ENCODE peak calls at places on chromosomes 12 and 14, in seven cellular contexts. One of them, this sample, is unnamed.

GRCh38 chr14:73764406-73764805 is 50.2 kb upstream of the PNMA1 start:
- DNase-seq in neural crest cell: no peak
- DNase-seq in AG09309: no peak
- DNase-seq in astrocyte of the spinal cord: no peak
- DNase-seq in GM03348: no peak
- DNase-seq in lower lobe of right lung: no peak
- DNase-seq in heart left ventricle: no peak
- DNase-seq in this sample: no peak

GRCh38 chr14:76716285-76716684 is 45.0 kb upstream of the VASH1 start:
- DNase-seq in neural crest cell: no peak
- DNase-seq in AG09309: no peak
- DNase-seq in astrocyte of the spinal cord: no peak
- DNase-seq in GM03348: no peak
- DNase-seq in lower lobe of right lung: no peak
- DNase-seq in heart left ventricle: no peak
- DNase-seq in this sample: no peak

GRCh38 chr14:96594961-96595360 is 92.8 kb downstream of the PAPOLA start:
- DNase-seq in neural crest cell: no peak
- DNase-seq in AG09309: no peak
- DNase-seq in astrocyte of the spinal cord: no peak
- DNase-seq in GM03348: no peak
- DNase-seq in lower lobe of right lung: no peak
- DNase-seq in heart left ventricle: no peak
- DNase-seq in this sample: no peak

GRCh38 chr12:128079476-128079875 is 187.5 kb upstream of the TMEM132C start:
- DNase-seq in neural crest cell: no peak
- DNase-seq in AG09309: no peak
- DNase-seq in astrocyte of the spinal cord: no peak
- DNase-seq in GM03348: no peak
- DNase-seq in lower lobe of right lung: no peak
- DNase-seq in heart left ventricle: no peak
- DNase-seq in this sample: no peak

GRCh38 chr12:113818833-113819232 is 147.3 kb downstream of the RBM19 start:
- DNase-seq in neural crest cell: peak
- DNase-seq in AG09309: no peak
- DNase-seq in astrocyte of the spinal cord: no peak
- DNase-seq in GM03348: no peak
- DNase-seq in lower lobe of right lung: no peak
- DNase-seq in heart left ventricle: no peak
- DNase-seq in this sample: no peak

GRCh38 chr14:53840444-53840843 is 116.2 kb downstream of the BMP4 start:
- DNase-seq in neural crest cell: no peak
- DNase-seq in AG09309: no peak
- DNase-seq in astrocyte of the spinal cord: no peak
- DNase-seq in GM03348: no peak
- DNase-seq in lower lobe of right lung: no peak
- DNase-seq in heart left ventricle: no peak
- DNase-seq in this sample: no peak

GRCh38 chr12:125187780-125188741 is 122.8 kb downstream of the AACS start:
- DNase-seq in neural crest cell: no peak
- DNase-seq in AG09309: no peak
- DNase-seq in astrocyte of the spinal cord: peak
- DNase-seq in GM03348: no peak
- DNase-seq in lower lobe of right lung: no peak
- DNase-seq in heart left ventricle: no peak
- DNase-seq in this sample: no peak

GRCh38 chr12:121033625-121034349 is 5.3 kb downstream of the OASL start:
- DNase-seq in neural crest cell: no peak
- DNase-seq in AG09309: no peak
- DNase-seq in astrocyte of the spinal cord: peak
- DNase-seq in GM03348: peak
- DNase-seq in lower lobe of right lung: peak
- DNase-seq in heart left ventricle: no peak
- DNase-seq in this sample: no peak

GRCh38 chr14:73494593-73494992 is 3.9 kb downstream of the RIOX1 start:
- DNase-seq in neural crest cell: no peak
- DNase-seq in AG09309: no peak
- DNase-seq in astrocyte of the spinal cord: no peak
- DNase-seq in GM03348: no peak
- DNase-seq in lower lobe of right lung: no peak
- DNase-seq in heart left ventricle: no peak
- DNase-seq in this sample: no peak

GRCh38 chr12:26466709-26467108 is 271.3 kb downstream of the SSPN start:
- DNase-seq in neural crest cell: no peak
- DNase-seq in AG09309: no peak
- DNase-seq in astrocyte of the spinal cord: no peak
- DNase-seq in GM03348: no peak
- DNase-seq in lower lobe of right lung: no peak
- DNase-seq in heart left ventricle: no peak
- DNase-seq in this sample: no peak

GRCh38 chr12:104334581-104334980 is 31.0 kb downstream of the EID3 start:
- DNase-seq in neural crest cell: no peak
- DNase-seq in AG09309: no peak
- DNase-seq in astrocyte of the spinal cord: no peak
- DNase-seq in GM03348: no peak
- DNase-seq in lower lobe of right lung: no peak
- DNase-seq in heart left ventricle: no peak
- DNase-seq in this sample: no peak

GRCh38 chr12:41802803-41803202 is 341.9 kb downstream of the GXYLT1 start:
- DNase-seq in neural crest cell: no peak
- DNase-seq in AG09309: no peak
- DNase-seq in astrocyte of the spinal cord: no peak
- DNase-seq in GM03348: no peak
- DNase-seq in lower lobe of right lung: no peak
- DNase-seq in heart left ventricle: no peak
- DNase-seq in this sample: no peak

GRCh38 chr12:95248604-95249355 is 31.2 kb downstream of the VEZT start:
- DNase-seq in neural crest cell: no peak
- DNase-seq in AG09309: no peak
- DNase-seq in astrocyte of the spinal cord: peak
- DNase-seq in GM03348: peak
- DNase-seq in lower lobe of right lung: no peak
- DNase-seq in heart left ventricle: no peak
- DNase-seq in this sample: no peak

GRCh38 chr14:95233702-95234241 is 76.4 kb upstream of the DICER1 start:
- DNase-seq in neural crest cell: no peak
- DNase-seq in AG09309: no peak
- DNase-seq in astrocyte of the spinal cord: no peak
- DNase-seq in GM03348: no peak
- DNase-seq in lower lobe of right lung: no peak
- DNase-seq in heart left ventricle: peak
- DNase-seq in this sample: no peak

GRCh38 chr12:104485651-104486341 is 29.0 kb downstream of the CHST11 start:
- DNase-seq in neural crest cell: no peak
- DNase-seq in AG09309: no peak
- DNase-seq in astrocyte of the spinal cord: no peak
- DNase-seq in GM03348: no peak
- DNase-seq in lower lobe of right lung: no peak
- DNase-seq in heart left ventricle: no peak
- DNase-seq in this sample: no peak

GRCh38 chr14:79274641-79275366 is 936.5 kb downstream of the DIO2 start:
- DNase-seq in neural crest cell: no peak
- DNase-seq in AG09309: no peak
- DNase-seq in astrocyte of the spinal cord: no peak
- DNase-seq in GM03348: peak
- DNase-seq in lower lobe of right lung: no peak
- DNase-seq in heart left ventricle: no peak
- DNase-seq in this sample: no peak

GRCh38 chr12:54429014-54429471 is 10.0 kb upstream of the ITGA5 start:
- DNase-seq in neural crest cell: no peak
- DNase-seq in AG09309: no peak
- DNase-seq in astrocyte of the spinal cord: no peak
- DNase-seq in GM03348: peak
- DNase-seq in lower lobe of right lung: no peak
- DNase-seq in heart left ventricle: no peak
- DNase-seq in this sample: no peak

GRCh38 chr12:45433441-45433868 is 217.6 kb downstream of the ANO6 start:
- DNase-seq in neural crest cell: no peak
- DNase-seq in AG09309: no peak
- DNase-seq in astrocyte of the spinal cord: no peak
- DNase-seq in GM03348: no peak
- DNase-seq in lower lobe of right lung: no peak
- DNase-seq in heart left ventricle: no peak
- DNase-seq in this sample: no peak

GRCh38 chr14:21643407-21643806 is 8.7 kb upstream of the OR10G2 start:
- DNase-seq in neural crest cell: no peak
- DNase-seq in AG09309: no peak
- DNase-seq in astrocyte of the spinal cord: no peak
- DNase-seq in GM03348: no peak
- DNase-seq in lower lobe of right lung: no peak
- DNase-seq in heart left ventricle: no peak
- DNase-seq in this sample: no peak

GRCh38 chr12:51922762-51923505 is 15.6 kb downstream of the ACVRL1 start:
- DNase-seq in neural crest cell: no peak
- DNase-seq in AG09309: peak
- DNase-seq in astrocyte of the spinal cord: peak
- DNase-seq in GM03348: peak
- DNase-seq in lower lobe of right lung: peak
- DNase-seq in heart left ventricle: no peak
- DNase-seq in this sample: no peak

GRCh38 chr12:56684745-56685369 is 3.2 kb downstream of the PTGES3 start:
- DNase-seq in neural crest cell: no peak
- DNase-seq in AG09309: no peak
- DNase-seq in astrocyte of the spinal cord: no peak
- DNase-seq in GM03348: no peak
- DNase-seq in lower lobe of right lung: no peak
- DNase-seq in heart left ventricle: no peak
- DNase-seq in this sample: peak

GRCh38 chr12:109768901-109769670 is 55.5 kb downstream of the FAM222A start:
- DNase-seq in neural crest cell: no peak
- DNase-seq in AG09309: no peak
- DNase-seq in astrocyte of the spinal cord: no peak
- DNase-seq in GM03348: no peak
- DNase-seq in lower lobe of right lung: no peak
- DNase-seq in heart left ventricle: no peak
- DNase-seq in this sample: no peak

GRCh38 chr12:120739821-120740613 is 14.4 kb downstream of the ACADS start:
- DNase-seq in neural crest cell: no peak
- DNase-seq in AG09309: no peak
- DNase-seq in astrocyte of the spinal cord: no peak
- DNase-seq in GM03348: no peak
- DNase-seq in lower lobe of right lung: no peak
- DNase-seq in heart left ventricle: no peak
- DNase-seq in this sample: no peak

GRCh38 chr12:117125275-117125613 is 26.0 kb upstream of the TESC start:
- DNase-seq in neural crest cell: no peak
- DNase-seq in AG09309: no peak
- DNase-seq in astrocyte of the spinal cord: no peak
- DNase-seq in GM03348: no peak
- DNase-seq in lower lobe of right lung: no peak
- DNase-seq in heart left ventricle: no peak
- DNase-seq in this sample: no peak

GRCh38 chr12:12476836-12477531 is 85.7 kb downstream of the DUSP16 start:
- DNase-seq in neural crest cell: no peak
- DNase-seq in AG09309: no peak
- DNase-seq in astrocyte of the spinal cord: no peak
- DNase-seq in GM03348: no peak
- DNase-seq in lower lobe of right lung: no peak
- DNase-seq in heart left ventricle: no peak
- DNase-seq in this sample: no peak

GRCh38 chr12:6735448-6736191 is 11.8 kb downstream of the COPS7A start:
- DNase-seq in neural crest cell: peak
- DNase-seq in AG09309: no peak
- DNase-seq in astrocyte of the spinal cord: peak
- DNase-seq in GM03348: peak
- DNase-seq in lower lobe of right lung: peak
- DNase-seq in heart left ventricle: peak
- DNase-seq in this sample: peak

GRCh38 chr12:105090361-105090760 is 6.1 kb upstream of the ALDH1L2 start:
- DNase-seq in neural crest cell: no peak
- DNase-seq in AG09309: no peak
- DNase-seq in astrocyte of the spinal cord: no peak
- DNase-seq in GM03348: no peak
- DNase-seq in lower lobe of right lung: no peak
- DNase-seq in heart left ventricle: no peak
- DNase-seq in this sample: no peak

GRCh38 chr14:33848706-33849454 is 102.0 kb downstream of the EGLN3 start:
- DNase-seq in neural crest cell: peak
- DNase-seq in AG09309: no peak
- DNase-seq in astrocyte of the spinal cord: peak
- DNase-seq in GM03348: peak
- DNase-seq in lower lobe of right lung: no peak
- DNase-seq in heart left ventricle: peak
- DNase-seq in this sample: no peak

GRCh38 chr12:117674313-117674712 is 294.5 kb downstream of the KSR2 start:
- DNase-seq in neural crest cell: no peak
- DNase-seq in AG09309: no peak
- DNase-seq in astrocyte of the spinal cord: peak
- DNase-seq in GM03348: no peak
- DNase-seq in lower lobe of right lung: no peak
- DNase-seq in heart left ventricle: no peak
- DNase-seq in this sample: no peak